ENCODE peak calls at places on chromosomes 6 and 20, in seven cellular contexts. L, P, H, C, J, X and Q are unnamed samples. For H3K27me3, the result is how much of the 10 kb centered on the place peaks cover.

GRCh38 chr20:3811421-3812258 is 8.7 kb upstream of the AP5S1 start:
- DNase-seq in L (peak), H (peak), P (peak), X (peak), J (peak), C (peak), Q (peak)

GRCh38 chr6:55875420-55875819 is at the start of gene BMP5:
- DNase-seq in L (no peak), C (no peak), H (no peak), P (peak), J (no peak), X (no peak), Q (no peak)

GRCh38 chr6:149884215-149884614 is 13.7 kb downstream of the RAET1E start:
- DNase-seq in C (peak), J (no peak), L (no peak), H (no peak), P (peak), X (no peak), Q (no peak)

GRCh38 chr20:63115651-63116411 is 100.1 kb downstream of the YTHDF1 start:
- DNase-seq in L (no peak), X (no peak), C (no peak), P (no peak), H (no peak), J (no peak), Q (no peak)

GRCh38 chr6:95923518-95923917 is 92.3 kb upstream of the FUT9 start:
- DNase-seq in C (no peak), J (no peak), X (peak), L (no peak), H (no peak), P (no peak), Q (no peak)

GRCh38 chr20:24948939-24949679 is at the start of gene CST7:
- DNase-seq in C (no peak), X (peak), L (peak), J (no peak), P (no peak), H (peak), Q (no peak)

GRCh38 chr6:34938268-34938667 is 49.2 kb downstream of the ANKS1A start:
- DNase-seq in J (no peak), H (no peak), L (no peak), P (no peak), C (no peak), X (no peak), Q (no peak)

GRCh38 chr6:15260099-15260821 is 14.4 kb downstream of the JARID2 start:
- DNase-seq in L (no peak), H (no peak), C (no peak), X (no peak), P (peak), J (no peak), Q (no peak)

GRCh38 chr6:136405410-136406029 is 115.9 kb upstream of the BCLAF1 start:
- DNase-seq in X (no peak), J (no peak), C (no peak), L (no peak), H (no peak), P (peak), Q (no peak)

GRCh38 chr6:147570681-147571080 is 62.2 kb downstream of the SAMD5 start:
- DNase-seq in H (no peak), P (no peak), J (no peak), C (no peak), X (no peak), L (no peak), Q (no peak)

GRCh38 chr20:9185511-9185910 is 116.6 kb downstream of the PLCB4 start:
- DNase-seq in C (no peak), L (no peak), H (no peak), P (peak), J (no peak), X (no peak), Q (no peak)

GRCh38 chr20:62539646-62540045 is 63.9 kb upstream of the GATA5 start:
- DNase-seq in L (peak), X (no peak), H (no peak), J (no peak), P (no peak), C (no peak), Q (no peak)

GRCh38 chr6:27138398-27138797 is 109.1 kb upstream of the PRSS16 start:
- DNase-seq in P (no peak), H (no peak), L (no peak), X (no peak), C (no peak), J (no peak), Q (no peak)

GRCh38 chr20:46368902-46369268 is 37.5 kb downstream of the ELMO2 start:
- DNase-seq in H (no peak), L (no peak), X (no peak), C (no peak), J (no peak), P (no peak), Q (no peak)
- TF ChIP-seq CTCF in H (no peak), L (no peak), X (no peak), C (no peak), J (no peak), P (no peak), Q (no peak)

DNA sequence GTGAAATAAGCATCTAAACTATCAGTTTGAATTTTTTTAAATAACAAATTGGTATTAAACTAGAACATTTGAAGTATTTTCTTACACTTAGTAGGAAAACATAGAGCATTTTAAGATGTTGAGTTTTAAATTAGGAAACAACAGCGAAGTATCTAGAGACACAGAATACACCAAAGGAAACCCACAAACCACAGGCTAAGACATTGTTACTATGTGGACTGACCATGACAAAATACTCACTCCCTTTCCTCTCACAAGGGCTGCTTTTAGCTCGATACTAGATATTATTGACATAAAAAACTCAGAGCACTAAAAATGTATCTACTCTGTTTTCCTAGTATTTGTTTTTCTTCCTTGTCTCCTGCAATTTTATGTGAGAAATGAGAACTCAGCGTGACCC is 266.0 kb upstream of the CITED2 start:
- DNase-seq in L (no peak), X (no peak), J (no peak), C (no peak), H (no peak), P (no peak), Q (no peak)
- H3K4me3 ChIP-seq in L (no peak), X (no peak), J (no peak), C (no peak), H (no peak), P (no peak), Q (no peak)

GRCh38 chr20:56573989-56574388 is 40.9 kb downstream of the FAM209B start:
- DNase-seq in P (no peak), H (no peak), C (no peak), L (no peak), X (no peak), J (no peak), Q (no peak)
- H3K27me3 ChIP-seq in P (under half), H (under half), C (under half), L (under half), X (under half), J (under half), Q (under half)

DNA sequence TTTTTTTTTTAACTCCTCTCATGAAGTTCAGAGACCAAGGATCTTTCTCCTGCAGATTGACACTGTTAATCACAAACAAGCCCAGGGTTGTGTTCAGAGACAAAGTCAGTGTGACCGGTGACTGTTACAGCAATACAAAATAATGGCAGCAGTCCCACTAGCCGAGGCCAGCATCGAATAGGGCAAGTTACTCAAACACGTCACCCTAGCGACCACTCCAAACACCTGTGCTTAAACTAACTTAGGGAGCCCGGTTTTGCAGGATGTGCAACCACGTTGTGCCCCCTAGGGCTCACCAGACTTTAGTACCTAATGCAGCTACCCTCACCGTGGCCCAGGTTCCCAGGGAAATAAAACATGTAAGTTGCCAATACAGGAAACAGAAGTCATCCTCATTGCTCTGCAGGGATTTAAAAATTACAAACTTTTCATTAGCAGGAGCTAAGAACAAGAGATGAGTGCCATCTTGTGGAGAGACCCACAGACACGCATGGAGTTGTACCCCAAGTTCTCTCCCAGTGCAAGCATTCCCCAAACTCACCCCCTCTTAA is 38.1 kb downstream of the FAM50B start:
- DNase-seq in X (no peak), L (no peak), P (peak), J (no peak), H (no peak), C (no peak), Q (no peak)
- TF ChIP-seq CTCF in X (peak), L (peak), P (peak), J (peak), H (no peak), C (peak), Q (peak)

GRCh38 chr20:33687370-33687915 is 1.3 kb upstream of the E2F1 start:
- DNase-seq in X (no peak), L (no peak), C (no peak), P (no peak), J (no peak), H (no peak), Q (no peak)

GRCh38 chr20:33689493-33689892 is 3.3 kb upstream of the E2F1 start:
- DNase-seq in C (no peak), P (no peak), X (no peak), H (no peak), J (no peak), L (no peak), Q (no peak)

GRCh38 chr20:33687993-33688937 is 2.1 kb upstream of the E2F1 start:
- DNase-seq in H (no peak), X (no peak), L (no peak), J (no peak), C (no peak), P (no peak), Q (no peak)

GRCh38 chr20:33688938-33689424 is 2.8 kb upstream of the E2F1 start:
- DNase-seq in L (no peak), X (no peak), C (no peak), H (no peak), P (no peak), J (no peak), Q (no peak)

GRCh38 chr20:33689973-33690372 is 3.8 kb upstream of the E2F1 start:
- DNase-seq in P (peak), J (no peak), H (peak), X (no peak), C (no peak), L (no peak), Q (no peak)
- H3K4me3 ChIP-seq in P (no peak), J (no peak), H (no peak), X (no peak), C (no peak), L (no peak), Q (no peak)

GRCh38 chr6:133889557-133890301 is 816 bp downstream of the TCF21 start:
- DNase-seq in L (no peak), C (no peak), X (no peak), J (no peak), P (peak), H (no peak), Q (no peak)
- H3K27me3 ChIP-seq in L (under half), C (half or more), X (under half), J (under half), P (under half), H (under half), Q (under half)